ENCODE peak calls at places on chromosomes 7 and 10, in nine cellular contexts. S is IMR-90; P is prostate gland; I is naive thymus-derived CD4-positive, alpha-beta T cell; T is body of pancreas; F is neural progenitor cell; W is lower lobe of right lung; C is adrenal gland; H is suprapubic skin. G is an unnamed sample.

GRCh38 chr7:115009139-115009538 is 87.2 kb downstream of the MDFIC start:
- DNase-seq in S (peak; percentile 15), P (no peak), I (no peak), T (no peak), F (no peak), W (no peak), C (no peak), H (no peak), G (no peak)

GRCh38 chr10:15427836-15428414 is 56.8 kb upstream of the FAM171A1 start:
- DNase-seq in S (peak; percentile 54), P (no peak), I (no peak), T (no peak), F (peak; percentile 62), W (no peak), C (no peak), H (no peak), G (no peak)

GRCh38 chr7:116911799-116912198 is 41.5 kb upstream of the ST7 start:
- DNase-seq in S (no peak), P (no peak), I (no peak), T (no peak), F (no peak), W (no peak), C (no peak), H (no peak), G (no peak)

GRCh38 chr10:46546591-46547330 is 9.7 kb downstream of the GPRIN2 start:
- DNase-seq in S (no peak), P (peak; percentile 21), I (peak; percentile 7), T (peak; percentile 17), F (no peak), W (peak; percentile 91), C (peak; percentile 11), H (peak; percentile 85), G (peak; percentile 19)

GRCh38 chr10:6753644-6754043 is 173.6 kb upstream of the PRKCQ start:
- DNase-seq in S (no peak), P (no peak), I (no peak), T (no peak), F (peak; percentile 76), W (no peak), C (no peak), H (no peak), G (no peak)

GRCh38 chr10:35933940-35934636 is 292.0 kb upstream of the FZD8 start:
- DNase-seq in S (no peak), P (no peak), I (no peak), T (no peak), F (no peak), W (no peak), C (no peak), H (no peak), G (no peak)

GRCh38 chr10:59287587-59287986 is 74.8 kb downstream of the FAM13C start:
- DNase-seq in S (no peak), P (no peak), I (no peak), T (no peak), F (no peak), W (no peak), C (no peak), H (no peak), G (no peak)

GRCh38 chr10:126243976-126244375 is 144.3 kb downstream of the ADAM12 start:
- DNase-seq in S (peak; percentile 95), P (no peak), I (no peak), T (no peak), F (no peak), W (no peak), C (no peak), H (no peak), G (no peak)

GRCh38 chr7:155449008-155449879 is 8.7 kb upstream of the EN2 start:
- DNase-seq in S (no peak), P (no peak), I (no peak), T (no peak), F (peak; percentile 72), W (peak; percentile 25), C (no peak), H (no peak), G (no peak)

GRCh38 chr10:37563715-37564108 is 293.7 kb downstream of the ZNF248 start:
- DNase-seq in S (no peak), P (no peak), I (no peak), T (no peak), F (no peak), W (no peak), C (no peak), H (no peak), G (no peak)

DNA sequence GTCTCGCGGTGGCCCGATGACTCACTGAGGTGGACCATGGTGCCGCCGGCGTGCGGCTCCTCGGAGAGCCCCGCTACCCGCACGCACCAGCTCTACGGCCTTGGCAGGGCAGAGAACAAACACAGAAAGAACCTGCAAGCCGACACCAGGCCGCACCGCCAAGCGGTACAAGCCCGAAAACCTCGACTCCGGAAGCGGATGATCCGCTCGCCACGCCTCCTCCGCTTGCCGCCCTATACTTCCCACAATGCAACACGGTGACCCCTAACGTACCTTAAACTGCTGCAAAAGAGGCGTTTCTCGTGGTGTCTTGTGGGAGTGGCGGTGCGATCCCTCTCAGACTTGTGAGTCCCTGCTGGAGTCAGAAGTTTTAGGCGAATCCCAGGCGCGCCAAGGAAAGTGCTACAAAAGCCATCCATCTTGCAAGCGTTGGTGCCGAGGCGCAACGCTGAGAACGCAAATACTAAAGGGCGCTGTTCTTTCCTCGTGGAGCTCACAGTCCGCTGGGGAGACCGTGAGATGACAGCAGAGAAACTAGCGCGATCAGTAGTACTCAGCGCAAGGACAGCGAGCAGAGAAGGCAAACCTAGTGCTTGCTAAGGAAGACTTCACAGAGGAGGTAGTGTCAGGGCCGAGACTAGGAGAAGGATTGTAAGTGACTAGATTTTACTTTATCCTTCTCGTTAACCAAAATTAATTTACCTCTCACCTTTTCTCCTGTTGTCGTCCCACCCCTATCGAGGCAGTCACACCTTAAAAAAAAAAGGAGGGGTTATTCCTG is at the start of gene MRPS16:
- DNase-seq in S (peak; percentile 96), P (peak; percentile 95), I (peak; percentile 95), T (peak; percentile 98), F (peak; percentile 97), W (peak; percentile 94), C (peak; percentile 97), H (peak; percentile 96), G (peak; percentile 97)
- H3K36me3 ChIP-seq in S (peaks cover 8% of the 10 kb centered on the region), P (no peaks in the 10 kb centered on the region), I (no peaks in the 10 kb centered on the region), T (no peaks in the 10 kb centered on the region), F (peaks cover 5% of the 10 kb centered on the region), W (peaks cover 29% of the 10 kb centered on the region), C (no peaks in the 10 kb centered on the region), H (peaks cover 15% of the 10 kb centered on the region), G (no peaks in the 10 kb centered on the region)

GRCh38 chr10:131092876-131093275 is 218.6 kb downstream of the TCERG1L start:
- DNase-seq in S (no peak), P (no peak), I (no peak), T (no peak), F (no peak), W (peak; percentile 34), C (no peak), H (no peak), G (no peak)

GRCh38 chr10:131094406-131095108 is 217.0 kb downstream of the TCERG1L start:
- DNase-seq in S (no peak), P (peak; percentile 69), I (no peak), T (no peak), F (no peak), W (peak; percentile 46), C (peak; percentile 78), H (no peak), G (no peak)

GRCh38 chr10:131093795-131094366 is 217.6 kb downstream of the TCERG1L start:
- DNase-seq in S (no peak), P (no peak), I (no peak), T (no peak), F (no peak), W (no peak), C (no peak), H (no peak), G (no peak)

GRCh38 chr10:131092416-131092815 is 219.1 kb downstream of the TCERG1L start:
- DNase-seq in S (no peak), P (no peak), I (no peak), T (no peak), F (no peak), W (peak; percentile 22), C (no peak), H (no peak), G (no peak)

DNA sequence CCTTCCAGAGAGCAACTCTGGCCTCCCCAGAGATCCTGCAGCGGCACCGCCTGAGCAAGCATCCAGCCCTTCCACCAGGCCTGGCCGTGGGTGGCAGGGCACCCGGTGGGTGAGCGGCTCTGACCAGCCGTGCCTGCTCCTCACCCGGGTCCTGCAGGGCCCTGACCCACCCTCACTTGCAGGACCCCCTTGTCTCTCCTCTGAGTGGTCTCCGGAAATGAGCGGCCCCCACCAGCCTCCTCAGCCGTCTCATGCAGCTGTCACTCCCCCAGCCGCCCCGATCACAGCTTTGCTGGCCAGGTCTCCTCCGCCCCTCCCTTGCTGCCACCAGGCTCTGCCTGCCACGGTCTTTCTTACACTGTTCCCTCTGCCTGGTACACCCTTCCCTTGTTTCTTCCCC is 218.2 kb downstream of the TCERG1L start:
- DNase-seq in S (no peak), P (no peak), I (no peak), T (no peak), F (no peak), W (peak; percentile 20), C (no peak), H (no peak), G (no peak)
- H3K4me1 ChIP-seq in S (no peaks in the 10 kb centered on the region), P (no peaks in the 10 kb centered on the region), I (no peaks in the 10 kb centered on the region), T (peaks cover 14% of the 10 kb centered on the region), F (peaks cover 4% of the 10 kb centered on the region), W (no peaks in the 10 kb centered on the region), C (peaks cover 4% of the 10 kb centered on the region), H (peaks cover 13% of the 10 kb centered on the region), G (no peaks in the 10 kb centered on the region)

DNA sequence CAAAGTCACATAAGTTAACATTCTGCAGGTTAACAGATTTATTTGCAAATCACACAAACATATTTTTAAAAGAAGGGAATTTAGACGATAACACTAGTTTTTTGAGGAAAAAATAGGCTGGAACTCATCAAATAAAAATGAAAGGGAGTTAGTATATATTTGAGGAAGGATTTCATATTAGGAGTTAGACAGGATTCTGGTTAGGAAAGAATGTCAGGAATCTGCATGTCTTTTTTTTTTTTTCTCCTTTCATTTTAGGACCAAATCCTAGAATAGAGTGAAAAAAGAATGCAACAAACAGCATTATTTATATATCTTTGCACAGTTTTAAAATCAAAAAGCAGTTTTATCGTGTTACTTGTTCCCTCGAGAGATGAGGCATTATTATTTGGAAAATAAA is 8.9 kb upstream of the TRDMT1 start:
- DNase-seq in S (peak; percentile 44), P (no peak), I (no peak), T (no peak), F (no peak), W (no peak), C (no peak), H (no peak), G (no peak)
- H3K27ac ChIP-seq in S (peak overlapping the region; percentile 70), P (no peak overlapping the region), I (no peak overlapping the region), T (no peak overlapping the region), F (no peak overlapping the region), W (no peak overlapping the region), C (no peak overlapping the region), H (no peak overlapping the region), G (no peak overlapping the region)

GRCh38 chr10:110597476-110597875 is 30.0 kb downstream of the SMC3 start:
- DNase-seq in S (no peak), P (no peak), I (no peak), T (no peak), F (no peak), W (no peak), C (no peak), H (no peak), G (no peak)

GRCh38 chr10:110591760-110592159 is 24.3 kb downstream of the SMC3 start:
- DNase-seq in S (no peak), P (no peak), I (no peak), T (no peak), F (no peak), W (no peak), C (no peak), H (no peak), G (no peak)
- H3K36me3 ChIP-seq in S (peaks cover 33% of the 10 kb centered on the region), P (no peaks in the 10 kb centered on the region), I (peaks cover 14% of the 10 kb centered on the region), T (peaks cover 5% of the 10 kb centered on the region), F (peaks cover 35% of the 10 kb centered on the region), W (peaks cover 94% of the 10 kb centered on the region), C (no peaks in the 10 kb centered on the region), H (peaks cover 88% of the 10 kb centered on the region), G (peaks cover 24% of the 10 kb centered on the region)